ENCODE peak calls at places on chromosomes 4 and X, in four cellular contexts. H is NCI-H1105, C is ureter, J is M059J. V is an unnamed sample.

GRCh38 chr4:24089831-24090531 is 200.1 kb upstream of the PPARGC1A start:
- DNase-seq in H (no peak), C (no peak), J (peak; percentile 57), V (no peak)

GRCh38 chr4:173827707-173828106 is 297.7 kb upstream of the HAND2 start:
- DNase-seq in H (no peak), C (no peak), J (no peak), V (no peak)

GRCh38 chr4:153518637-153519384 is 52.7 kb downstream of the TMEM131L start:
- DNase-seq in H (no peak), C (no peak), J (no peak), V (no peak)

GRCh38 chr4:120052840-120053239 is 13.8 kb downstream of the MAD2L1 start:
- DNase-seq in H (no peak), C (peak; percentile 45), J (peak; percentile 74), V (peak; percentile 89)

GRCh38 chr4:172850838-172851237 is 317.8 kb upstream of the GALNT7 start:
- DNase-seq in H (no peak), C (no peak), J (peak; percentile 77), V (no peak)

GRCh38 chr4:99649208-99649607 is 8.4 kb downstream of the C4orf54 start:
- DNase-seq in H (no peak), C (no peak), J (no peak), V (no peak)

GRCh38 chrX:43750248-43750676 is 94.2 kb downstream of the MAOA start:
- DNase-seq in H (peak; percentile 21), C (peak; percentile 50), J (peak; percentile 73), V (peak; percentile 69)

GRCh38 chr4:82017680-82018079 is 356.1 kb downstream of the HNRNPD start:
- DNase-seq in H (no peak), C (no peak), J (peak; percentile 14), V (no peak)

GRCh38 chrX:2449135-2449886 is 51.5 kb downstream of the DHRSX start:
- DNase-seq in H (no peak), C (no peak), J (no peak), V (no peak)

GRCh38 chrX:24081661-24082154 is 27.0 kb downstream of the EIF2S3 start:
- DNase-seq in H (peak; percentile 60), C (peak; percentile 54), J (peak; percentile 86), V (no peak)

GRCh38 chr4:142801966-142802365 is 44.1 kb downstream of the INPP4B start:
- DNase-seq in H (no peak), C (no peak), J (peak; percentile 15), V (no peak)

GRCh38 chrX:123422875-123423274 is 238.8 kb downstream of the GRIA3 start:
- DNase-seq in H (no peak), C (no peak), J (peak; percentile 59), V (no peak)

GRCh38 chrX:98111684-98112083 is 1228.0 kb downstream of the RPA4 start:
- DNase-seq in H (no peak), C (no peak), J (peak; percentile 43), V (no peak)

GRCh38 chr4:6390357-6390756 is 82.1 kb downstream of the PPP2R2C start:
- DNase-seq in H (no peak), C (no peak), J (no peak), V (no peak)

GRCh38 chr4:66073961-66074360 is 403.7 kb upstream of the EPHA5 start:
- DNase-seq in H (no peak), C (no peak), J (no peak), V (no peak)

GRCh38 chr4:132332932-132333722 is 816.0 kb upstream of the PCDH10 start:
- DNase-seq in H (no peak), C (no peak), J (no peak), V (no peak)

GRCh38 chr4:13476152-13476551 is 8.0 kb downstream of the RAB28 start:
- DNase-seq in H (no peak), C (no peak), J (no peak), V (no peak)

GRCh38 chrX:40576291-40576690 is 4.5 kb upstream of the ATP6AP2 start:
- DNase-seq in H (no peak), C (no peak), J (no peak), V (no peak)

GRCh38 chr4:184861047-184861446 is 35.3 kb upstream of the ACSL1 start:
- DNase-seq in H (no peak), C (no peak), J (no peak), V (no peak)

GRCh38 chr4:576991-577498 is 950 bp upstream of the TMEM271 start:
- DNase-seq in H (no peak), C (no peak), J (peak; percentile 7), V (no peak)

GRCh38 chr4:156607198-156607498 is 364.5 kb downstream of the PDGFC start:
- DNase-seq in H (no peak), C (no peak), J (no peak), V (no peak)

GRCh38 chrX:118975831-118976598 is 1.6 kb downstream of the LONRF3 start:
- DNase-seq in H (no peak), C (peak; percentile 77), J (peak; percentile 82), V (peak; percentile 90)

GRCh38 chr4:57312296-57312695 is 202.1 kb upstream of the IGFBP7 start:
- DNase-seq in H (no peak), C (no peak), J (no peak), V (no peak)

GRCh38 chr4:176448761-176449160 is 129.0 kb downstream of the SPCS3 start:
- DNase-seq in H (no peak), C (no peak), J (no peak), V (no peak)

GRCh38 chr4:47839259-47839658 is 1.4 kb upstream of the CORIN start:
- DNase-seq in H (no peak), C (no peak), J (no peak), V (peak; percentile 76)

GRCh38 chr4:112593438-112594133 is 43.1 kb downstream of the ZGRF1 start:
- DNase-seq in H (no peak), C (no peak), J (no peak), V (no peak)

GRCh38 chrX:100895365-100896075 is 21.4 kb upstream of the NOX1 start:
- DNase-seq in H (peak; percentile 12), C (peak; percentile 45), J (peak; percentile 64), V (no peak)

GRCh38 chr4:110046588-110047049 is 133.9 kb downstream of the EGF start:
- DNase-seq in H (no peak), C (no peak), J (no peak), V (no peak)

GRCh38 chrX:74338852-74339251 is 34.9 kb downstream of the ZCCHC13 start:
- DNase-seq in H (no peak), C (no peak), J (no peak), V (no peak)

GRCh38 chr4:34469518-34469917 is 1774.8 kb downstream of the ARAP2 start:
- DNase-seq in H (no peak), C (no peak), J (peak; percentile 9), V (no peak)

GRCh38 chrX:38458071-38458470 is 103.3 kb upstream of the TSPAN7 start:
- DNase-seq in H (no peak), C (no peak), J (no peak), V (no peak)

GRCh38 chr4:48949518-48950207 is 36.4 kb upstream of the CWH43 start:
- DNase-seq in H (no peak), C (no peak), J (peak; percentile 72), V (no peak)

GRCh38 chrX:125131146-125131545 is 188.5 kb upstream of the TEX13C start:
- DNase-seq in H (no peak), C (no peak), J (peak; percentile 2), V (no peak)

GRCh38 chrX:28126886-28127285 is 145.6 kb upstream of the DCAF8L1 start:
- DNase-seq in H (no peak), C (no peak), J (no peak), V (no peak)

GRCh38 chr4:48698029-48698901 is 81.8 kb downstream of the FRYL start:
- DNase-seq in H (no peak), C (peak; percentile 65), J (peak; percentile 91), V (peak; percentile 73)

GRCh38 chr4:21991050-21991449 is 42.5 kb upstream of the KCNIP4 start:
- DNase-seq in H (no peak), C (no peak), J (peak; percentile 59), V (no peak)

GRCh38 chr4:182847543-182847942 is 69.6 kb downstream of the DCTD start:
- DNase-seq in H (no peak), C (no peak), J (no peak), V (no peak)

V was measured in right atrium auricular region.